ENCODE peak calls at places on chromosomes 7 and 10, in four cellular contexts. M is lower leg skin, A is left ventricle myocardium inferior, K is right atrium auricular region. Q is an unnamed sample.

GRCh38 chr10:69757553-69758309 is 44.0 kb upstream of the COL13A1 start:
- DNase-seq in M (no peak), A (peak), K (no peak), Q (no peak)

GRCh38 chr10:89278034-89278535 is 23.8 kb upstream of the IFIT2 start:
- DNase-seq in M (no peak), A (no peak), K (peak), Q (no peak)

GRCh38 chr10:128463991-128464755 is 337.9 kb upstream of the MKI67 start:
- DNase-seq in M (peak), A (peak), K (peak), Q (peak)

GRCh38 chr7:91435386-91436059 is 171.3 kb downstream of the FZD1 start:
- DNase-seq in M (no peak), A (no peak), K (no peak), Q (no peak)

GRCh38 chr10:29957887-29958330 is 101.5 kb downstream of the JCAD start:
- DNase-seq in M (no peak), A (peak), K (no peak), Q (no peak)

GRCh38 chr10:103712898-103713498 is 142.4 kb downstream of the SH3PXD2A start:
- DNase-seq in M (peak), A (peak), K (peak), Q (peak)

GRCh38 chr7:116828281-116828680 is 34.1 kb upstream of the CAPZA2 start:
- DNase-seq in M (no peak), A (no peak), K (no peak), Q (no peak)

GRCh38 chr7:41705109-41705871 is 2.4 kb upstream of the INHBA start:
- DNase-seq in M (peak), A (peak), K (peak), Q (peak)

GRCh38 chr10:127337801-127338200 is 141.4 kb upstream of the INSYN2A start:
- DNase-seq in M (no peak), A (no peak), K (no peak), Q (no peak)

GRCh38 chr10:28180654-28181053 is 122.2 kb downstream of the MPP7 start:
- DNase-seq in M (no peak), A (no peak), K (no peak), Q (peak)

GRCh38 chr10:92009445-92009844 is 85.9 kb downstream of the BTAF1 start:
- DNase-seq in M (no peak), A (no peak), K (no peak), Q (no peak)
- TF ChIP-seq CTCF in M (no peak), A (no peak), K (no peak), Q (no peak)

DNA sequence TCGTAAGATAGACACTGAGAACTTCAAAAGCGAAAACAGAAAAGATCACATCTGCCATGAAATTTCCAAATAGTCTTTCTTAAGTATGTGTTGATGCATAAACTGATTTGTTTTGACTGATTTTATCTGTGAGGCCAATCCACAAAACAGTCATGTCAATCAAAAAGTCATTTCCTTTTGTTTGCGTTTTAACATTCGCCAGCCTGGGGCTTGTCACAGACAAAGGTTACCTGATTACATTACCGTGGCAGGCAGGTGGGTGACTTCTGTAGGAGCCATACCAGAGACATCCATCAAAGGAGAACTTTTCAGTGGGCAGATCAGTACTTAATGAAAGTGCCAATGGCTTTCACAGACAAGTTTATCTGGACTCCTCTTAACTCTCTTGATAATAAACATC is 45.5 kb upstream of the BET1 start:
- DNase-seq in M (no peak), A (no peak), K (no peak), Q (no peak)
- TF ChIP-seq CTCF in M (no peak), A (no peak), K (no peak), Q (no peak)

DNA sequence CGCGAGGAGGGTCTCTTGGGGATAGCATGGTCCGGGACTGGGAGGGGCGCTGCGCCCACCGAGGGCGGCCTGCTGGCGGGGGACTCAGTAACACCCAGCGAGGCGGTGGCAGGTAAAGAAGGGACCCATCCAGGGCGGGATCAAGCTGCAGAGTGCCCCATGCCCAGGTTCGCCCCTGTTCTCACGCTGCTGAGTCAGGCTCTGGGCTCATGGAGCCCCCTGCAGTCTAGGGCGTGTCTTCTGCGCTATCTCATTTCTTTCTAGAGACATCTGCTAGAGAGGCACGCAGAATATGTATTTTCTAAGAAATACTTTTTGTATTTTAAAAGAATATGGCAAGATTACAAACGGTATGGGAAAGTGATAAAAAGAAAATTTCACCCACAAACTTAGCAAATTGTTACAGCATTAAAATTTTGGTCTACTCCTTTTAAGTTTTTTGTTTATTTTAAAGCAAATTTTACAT is 933 bp downstream of the EPDR1 start:
- DNase-seq in M (no peak), A (peak), K (no peak), Q (peak)
- TF ChIP-seq CTCF in M (no peak), A (no peak), K (no peak), Q (peak)

DNA sequence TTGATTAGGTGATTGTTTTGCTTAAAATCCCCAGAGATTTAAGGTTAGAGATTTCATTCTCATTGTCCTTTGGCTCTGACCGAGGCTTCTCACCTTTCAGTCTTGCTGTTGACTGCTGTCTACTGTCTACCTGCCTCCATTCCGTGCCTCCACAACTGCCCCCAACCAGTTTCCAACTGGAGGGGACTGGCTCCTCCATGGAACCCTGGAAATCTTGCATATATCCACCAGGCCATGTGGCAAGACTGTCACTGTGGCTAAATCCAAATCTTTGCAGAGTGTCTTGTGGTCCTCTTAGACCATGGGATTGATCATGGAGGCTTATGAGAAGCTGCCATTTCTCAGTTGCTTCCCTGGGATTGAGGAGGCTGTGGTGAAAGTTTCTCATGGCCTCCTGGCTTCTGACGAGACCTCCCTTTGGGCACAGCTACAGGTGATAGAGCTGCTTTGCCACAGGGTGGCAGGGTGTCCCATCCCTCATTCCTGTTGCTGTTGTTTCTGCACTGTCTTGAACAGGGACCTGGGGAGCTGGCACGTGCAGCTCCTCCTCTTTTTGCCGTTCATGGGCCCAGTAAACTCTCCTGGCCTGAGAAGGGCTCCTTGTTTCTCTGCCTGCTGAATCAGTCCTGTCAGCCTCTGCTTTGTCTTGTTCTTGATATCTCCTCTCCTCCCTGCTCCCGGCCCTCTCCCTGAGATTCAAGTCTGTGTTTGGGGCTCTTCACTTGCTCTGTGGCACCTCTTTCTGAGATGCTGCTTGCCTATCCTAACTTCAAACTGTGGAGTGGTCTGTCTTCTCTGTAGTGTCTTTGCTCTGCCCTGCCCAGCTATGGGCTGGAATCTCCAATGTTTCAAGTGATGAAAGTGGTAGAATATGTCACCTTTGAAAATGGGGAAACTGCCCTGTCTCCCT is 63.6 kb upstream of the IGFBP3 start:
- DNase-seq in M (no peak), A (no peak), K (no peak), Q (no peak)
- TF ChIP-seq CTCF in M (no peak), A (peak), K (no peak), Q (no peak)

GRCh38 chr10:48309711-48310226 is 3.3 kb downstream of the MAPK8 start:
- DNase-seq in M (no peak), A (no peak), K (no peak), Q (no peak)
- TF ChIP-seq CTCF in M (no peak), A (peak), K (no peak), Q (no peak)

DNA sequence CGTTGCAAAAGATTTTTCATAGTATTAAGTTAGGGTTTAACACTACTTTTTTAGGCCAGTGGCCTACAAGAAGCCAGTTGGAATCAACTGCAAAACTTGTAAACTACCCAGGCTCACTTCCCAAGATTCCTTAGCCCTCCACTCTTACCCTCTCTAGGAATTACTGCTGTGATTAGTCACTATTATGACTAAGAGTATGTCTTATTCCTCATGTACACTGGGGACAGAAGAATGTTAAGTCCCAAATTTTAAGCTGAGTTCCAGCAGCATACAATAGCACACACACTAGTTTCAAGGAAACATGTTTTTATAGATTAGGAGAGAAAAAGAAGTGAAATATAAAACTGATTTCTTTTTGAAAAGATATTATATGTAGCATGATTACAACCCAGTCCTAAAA is 42.8 kb downstream of the FBXL13 start:
- DNase-seq in M (no peak), A (no peak), K (no peak), Q (no peak)
- TF ChIP-seq CTCF in M (no peak), A (no peak), K (no peak), Q (no peak)

DNA sequence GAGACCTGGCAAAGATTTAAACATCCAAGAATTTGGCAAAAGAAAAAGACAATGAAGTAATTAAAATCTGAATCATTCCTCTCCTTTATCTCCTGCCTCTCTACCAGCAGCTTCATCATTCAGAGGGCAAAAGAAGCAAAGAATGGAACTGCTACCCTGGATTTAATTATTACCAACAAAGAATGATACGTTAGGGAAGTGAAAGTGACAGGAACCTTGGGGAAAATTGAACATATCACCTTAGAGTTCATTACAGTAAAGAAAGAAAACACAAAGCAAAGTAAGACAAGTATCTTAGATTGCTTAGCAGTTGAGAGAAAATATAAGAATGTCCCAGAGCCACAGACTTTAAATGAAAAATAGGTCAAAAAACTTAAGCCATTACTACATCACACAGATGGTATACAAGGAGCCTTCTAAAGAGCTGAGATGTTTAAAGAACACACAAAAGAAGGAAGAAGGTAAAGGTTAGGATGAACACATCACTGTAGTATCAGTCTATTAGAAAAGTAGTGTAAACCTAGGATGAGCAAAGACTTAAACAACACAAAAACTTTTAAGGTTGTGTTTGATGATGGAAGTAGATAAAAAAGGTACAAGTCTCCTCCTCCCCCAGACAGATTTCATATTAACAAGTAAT is 17.5 kb downstream of the CTNNA3 start:
- DNase-seq in M (no peak), A (no peak), K (no peak), Q (no peak)
- TF ChIP-seq CTCF in M (no peak), A (no peak), K (no peak), Q (no peak)

GRCh38 chr7:153422291-153423189 is 629.7 kb upstream of the DPP6 start:
- DNase-seq in M (no peak), A (no peak), K (no peak), Q (no peak)
- TF ChIP-seq CTCF in M (no peak), A (no peak), K (no peak), Q (no peak)

DNA sequence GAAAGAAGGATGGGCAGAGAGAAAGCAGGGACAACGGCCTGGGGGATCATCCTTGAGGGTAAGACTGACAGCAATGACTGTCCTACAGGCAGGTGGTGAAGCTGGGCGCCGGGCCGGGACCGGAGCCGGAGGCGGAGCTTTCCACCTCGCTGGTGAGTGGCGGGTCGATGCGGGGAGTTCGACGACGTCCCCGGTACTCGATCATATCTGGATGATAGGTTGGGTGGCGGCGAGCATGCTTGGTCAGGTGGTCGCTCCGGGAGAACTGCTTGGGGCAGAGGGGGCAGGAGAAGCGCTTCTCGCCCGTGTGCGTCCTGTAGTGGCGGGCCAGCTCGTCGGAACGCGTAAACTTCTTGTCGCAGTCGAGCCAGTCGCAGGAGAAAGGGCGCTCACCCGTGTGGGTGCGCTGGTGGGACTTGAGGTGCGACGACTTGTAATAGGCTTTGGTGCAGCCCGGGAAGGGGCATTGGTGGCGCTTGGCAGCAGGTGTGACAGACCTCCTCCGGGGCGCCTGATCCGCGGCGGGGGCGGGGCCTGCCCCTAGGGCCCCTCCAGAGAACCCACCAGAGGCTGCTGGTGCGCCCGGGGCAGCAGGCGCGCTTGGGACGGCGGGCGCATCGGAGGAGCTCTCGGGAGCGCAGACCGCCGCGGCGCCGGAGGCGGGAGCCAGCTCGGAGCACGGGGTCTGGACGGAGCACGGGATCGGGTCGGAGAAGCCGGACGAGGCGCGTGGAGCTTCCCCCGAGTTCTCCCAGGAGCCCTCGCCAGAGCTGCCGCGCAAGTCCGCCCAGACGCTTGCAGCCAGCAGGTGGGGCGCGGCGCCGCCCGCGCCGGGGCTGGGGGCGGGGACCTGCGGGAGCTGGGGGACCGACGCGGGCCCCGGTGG is 784 bp downstream of the KLF14 start:
- DNase-seq in M (peak), A (peak), K (no peak), Q (peak)
- TF ChIP-seq CTCF in M (no peak), A (no peak), K (no peak), Q (no peak)

Q was measured in activated CD8-positive, alpha-beta T cell treated with anti-CD3 and anti-CD28 coated beads for 36 hours.